ENCODE peak calls at places on chromosomes 13 and 19, in nine cellular contexts. S, B, Q, R, M, V, P, A and K are unnamed samples.

GRCh38 chr19:43595605-43595998 is 332 bp downstream of the IRGQ start:
- DNase-seq in S (no peak), B (no peak), Q (no peak), R (no peak), M (no peak), V (no peak), P (no peak), A (no peak), K (no peak)

GRCh38 chr13:97255515-97255999 is 33.4 kb downstream of the MBNL2 start:
- DNase-seq in S (no peak), B (no peak), Q (no peak), R (no peak), M (no peak), V (no peak), P (no peak), A (no peak), K (no peak)

GRCh38 chr13:52686381-52686780 is 33.7 kb downstream of the SUGT1 start:
- DNase-seq in S (no peak), B (no peak), Q (no peak), R (no peak), M (no peak), V (no peak), P (peak; percentile 28), A (no peak), K (no peak)

GRCh38 chr19:38202504-38202903 is 21.5 kb downstream of the DPF1 start:
- DNase-seq in S (no peak), B (no peak), Q (no peak), R (no peak), M (no peak), V (no peak), P (no peak), A (no peak), K (no peak)

GRCh38 chr19:35773020-35773809 is 2.1 kb upstream of the ARHGAP33 start:
- DNase-seq in S (no peak), B (peak; percentile 32), Q (no peak), R (no peak), M (no peak), V (no peak), P (peak; percentile 92), A (no peak), K (no peak)

GRCh38 chr13:95023405-95023804 is 277.8 kb downstream of the ABCC4 start:
- DNase-seq in S (no peak), B (no peak), Q (no peak), R (no peak), M (peak; percentile 60), V (no peak), P (peak; percentile 18), A (no peak), K (no peak)

GRCh38 chr19:609001-609340 is 19.3 kb downstream of the HCN2 start:
- DNase-seq in S (no peak), B (no peak), Q (no peak), R (no peak), M (no peak), V (no peak), P (no peak), A (peak; percentile 68), K (peak; percentile 88)

GRCh38 chr13:34017231-34017630 is 199.3 kb downstream of the RFC3 start:
- DNase-seq in S (no peak), B (no peak), Q (no peak), R (no peak), M (no peak), V (no peak), P (peak; percentile 31), A (no peak), K (no peak)

GRCh38 chr13:98813993-98814392 is 61.5 kb upstream of the SLC15A1 start:
- DNase-seq in S (no peak), B (no peak), Q (no peak), R (no peak), M (no peak), V (no peak), P (peak; percentile 15), A (no peak), K (no peak)

GRCh38 chr19:19063183-19064097 is at the start of gene SLC25A42:
- DNase-seq in S (peak; percentile 98), B (peak; percentile 100), Q (peak; percentile 100), R (peak; percentile 100), M (peak; percentile 99), V (peak; percentile 100), P (peak; percentile 98), A (peak; percentile 99), K (peak; percentile 100)

GRCh38 chr13:110830800-110831371 is 84.0 kb downstream of the ANKRD10 start:
- DNase-seq in S (no peak), B (no peak), Q (no peak), R (no peak), M (no peak), V (no peak), P (no peak), A (no peak), K (no peak)

GRCh38 chr13:41061914-41062837 is 867 bp downstream of the WBP4 start:
- DNase-seq in S (no peak), B (no peak), Q (no peak), R (no peak), M (no peak), V (no peak), P (peak; percentile 75), A (no peak), K (no peak)

GRCh38 chr19:18364826-18365528 is 21.0 kb upstream of the GDF15 start:
- DNase-seq in S (peak; percentile 97), B (no peak), Q (peak; percentile 76), R (peak; percentile 16), M (peak; percentile 53), V (no peak), P (peak; percentile 100), A (no peak), K (no peak)

GRCh38 chr19:19539738-19540703 is 2.0 kb downstream of the CILP2 start:
- DNase-seq in S (no peak), B (no peak), Q (peak; percentile 79), R (no peak), M (no peak), V (peak; percentile 93), P (peak; percentile 30), A (no peak), K (no peak)

GRCh38 chr19:40217027-40217810 is 965 bp downstream of the TTC9B start:
- DNase-seq in S (no peak), B (no peak), Q (no peak), R (no peak), M (peak; percentile 88), V (no peak), P (no peak), A (peak; percentile 35), K (no peak)

GRCh38 chr19:17097593-17098126 is 22.1 kb downstream of the MYO9B start:
- DNase-seq in S (peak; percentile 86), B (no peak), Q (no peak), R (no peak), M (no peak), V (no peak), P (peak; percentile 64), A (no peak), K (no peak)

GRCh38 chr19:44772969-44773368 is 4.7 kb upstream of the CBLC start:
- DNase-seq in S (no peak), B (no peak), Q (no peak), R (no peak), M (no peak), V (no peak), P (no peak), A (no peak), K (no peak)

GRCh38 chr13:92829930-92830329 is 396.7 kb upstream of the GPC6 start:
- DNase-seq in S (no peak), B (no peak), Q (no peak), R (no peak), M (no peak), V (no peak), P (no peak), A (no peak), K (no peak)

GRCh38 chr13:24161980-24162517 is 1.5 kb downstream of the SPATA13 start:
- DNase-seq in S (no peak), B (no peak), Q (no peak), R (no peak), M (no peak), V (no peak), P (peak; percentile 19), A (no peak), K (no peak)

GRCh38 chr19:17772172-17772571 is 20.9 kb downstream of the FCHO1 start:
- DNase-seq in S (no peak), B (no peak), Q (no peak), R (peak; percentile 29), M (no peak), V (no peak), P (no peak), A (no peak), K (no peak)

GRCh38 chr19:10551698-10552301 is 8.1 kb downstream of the ATG4D start:
- DNase-seq in S (no peak), B (peak; percentile 77), Q (no peak), R (peak; percentile 66), M (peak; percentile 7), V (peak; percentile 92), P (peak; percentile 24), A (no peak), K (no peak)

GRCh38 chr19:58394821-58395219 is 636 bp upstream of the RNF225 start:
- DNase-seq in S (no peak), B (peak; percentile 28), Q (no peak), R (no peak), M (no peak), V (no peak), P (no peak), A (no peak), K (no peak)

GRCh38 chr13:68676513-68677115 is 1431.0 kb upstream of the ATXN8OS start:
- DNase-seq in S (no peak), B (no peak), Q (no peak), R (no peak), M (no peak), V (no peak), P (peak; percentile 54), A (no peak), K (no peak)

GRCh38 chr19:19305696-19306095 is 14.6 kb downstream of the SUGP1 start:
- DNase-seq in S (no peak), B (no peak), Q (no peak), R (no peak), M (no peak), V (peak; percentile 90), P (no peak), A (no peak), K (no peak)

GRCh38 chr13:49791214-49791752 is 1.2 kb downstream of the KPNA3 start:
- DNase-seq in S (peak; percentile 84), B (no peak), Q (no peak), R (peak; percentile 29), M (peak; percentile 83), V (no peak), P (peak; percentile 64), A (no peak), K (no peak)